ENCODE peak calls at places on chromosomes 3 and 15, in six cellular contexts. H is Calu3, B is left lung, T is GM13976, L is kidney epithelial cell, Y is Panc1. Q is an unnamed sample.
A peak's percentile ranks its signal among the peaks of the same experiment; 100 is the strongest.

GRCh38 chr3:184299488-184300376 is 691 bp downstream of the PSMD2 start:
- DNase-seq in L (no peak), B (no peak), T (no peak), Y (no peak), H (no peak), Q (no peak)

GRCh38 chr3:46883252-46884185 is 6.0 kb downstream of the PTH1R start:
- DNase-seq in L (no peak), H (no peak), Y (no peak), T (peak; percentile 67), B (no peak), Q (no peak)

GRCh38 chr3:194691481-194692281 is 6.0 kb downstream of the FAM43A start:
- DNase-seq in B (no peak), T (peak; percentile 83), Y (no peak), L (no peak), H (no peak), Q (no peak)

GRCh38 chr3:42032693-42033349 is 58.3 kb upstream of the TRAK1 start:
- DNase-seq in H (no peak), T (no peak), L (peak; percentile 85), B (peak; percentile 89), Y (no peak), Q (no peak)

GRCh38 chr15:52008326-52008697 is 10.7 kb upstream of the MAPK6 start:
- DNase-seq in Y (no peak), T (no peak), H (no peak), B (no peak), L (no peak), Q (no peak)

GRCh38 chr15:29970402-29970695 is 112.4 kb upstream of the GOLGA8J start:
- DNase-seq in L (no peak), T (no peak), B (no peak), H (no peak), Y (no peak), Q (no peak)

GRCh38 chr3:149395107-149396089 is 17.9 kb upstream of the TM4SF1 start:
- DNase-seq in B (no peak), L (no peak), T (no peak), Y (no peak), H (peak; percentile 83), Q (no peak)

GRCh38 chr15:23565395-23566069 is at the start of gene MKRN3:
- DNase-seq in T (no peak), B (no peak), Y (peak; percentile 66), H (no peak), L (no peak), Q (no peak)

GRCh38 chr3:139528924-139529323 is 10.6 kb downstream of the RBP1 start:
- DNase-seq in L (no peak), T (no peak), B (no peak), Y (no peak), H (no peak), Q (no peak)

GRCh38 chr3:67804089-67804488 is 149.7 kb upstream of the SUCLG2 start:
- DNase-seq in B (no peak), L (no peak), H (no peak), Y (no peak), T (no peak), Q (no peak)
- TF ChIP-seq CTCF in B (no peak), L (no peak), H (no peak), Y (no peak), T (no peak), Q (no peak)

GRCh38 chr3:106965286-106965685 is 412.0 kb upstream of the CCDC54 start:
- DNase-seq in L (no peak), T (no peak), H (no peak), B (no peak), Y (no peak), Q (no peak)

GRCh38 chr3:106969596-106969995 is 407.6 kb upstream of the CCDC54 start:
- DNase-seq in Y (no peak), B (no peak), H (no peak), L (no peak), T (no peak), Q (no peak)
- TF ChIP-seq CTCF in Y (no peak), B (no peak), H (no peak), L (no peak), T (no peak), Q (no peak)

GRCh38 chr3:113532698-113533533 is 561 bp downstream of the SIDT1 start:
- DNase-seq in Y (no peak), T (peak; percentile 41), B (peak; percentile 33), L (no peak), H (no peak), Q (no peak)
- TF ChIP-seq CTCF in Y (no peak), T (no peak), B (no peak), L (no peak), H (no peak), Q (no peak)

GRCh38 chr3:186251948-186252619 is 110.0 kb downstream of the DGKG start:
- DNase-seq in L (no peak), B (no peak), H (no peak), T (no peak), Y (no peak), Q (no peak)

GRCh38 chr3:186254676-186255665 is 107.1 kb downstream of the DGKG start:
- DNase-seq in L (no peak), T (peak; percentile 73), B (no peak), Y (no peak), H (no peak), Q (no peak)

GRCh38 chr3:186258968-186259367 is 103.1 kb downstream of the DGKG start:
- DNase-seq in T (no peak), Y (no peak), H (no peak), L (no peak), B (no peak), Q (no peak)

GRCh38 chr3:186257866-186258265 is 104.2 kb downstream of the DGKG start:
- DNase-seq in L (no peak), Y (no peak), H (no peak), T (no peak), B (no peak), Q (no peak)

GRCh38 chr3:186255703-186256331 is 106.2 kb downstream of the DGKG start:
- DNase-seq in Y (no peak), H (peak; percentile 57), B (peak; percentile 48), T (peak; percentile 72), L (no peak), Q (no peak)
- TF ChIP-seq CTCF in Y (peak; percentile 44), H (peak; percentile 56), B (no peak), T (peak; percentile 66), L (peak; percentile 42), Q (no peak)

GRCh38 chr3:54433846-54434245 is 311.5 kb downstream of the CACNA2D3 start:
- DNase-seq in T (no peak), L (no peak), Y (no peak), H (peak; percentile 18), B (no peak), Q (no peak)
- TF ChIP-seq CTCF in T (no peak), L (peak; percentile 38), Y (peak; percentile 23), H (no peak), B (no peak), Q (no peak)

DNA sequence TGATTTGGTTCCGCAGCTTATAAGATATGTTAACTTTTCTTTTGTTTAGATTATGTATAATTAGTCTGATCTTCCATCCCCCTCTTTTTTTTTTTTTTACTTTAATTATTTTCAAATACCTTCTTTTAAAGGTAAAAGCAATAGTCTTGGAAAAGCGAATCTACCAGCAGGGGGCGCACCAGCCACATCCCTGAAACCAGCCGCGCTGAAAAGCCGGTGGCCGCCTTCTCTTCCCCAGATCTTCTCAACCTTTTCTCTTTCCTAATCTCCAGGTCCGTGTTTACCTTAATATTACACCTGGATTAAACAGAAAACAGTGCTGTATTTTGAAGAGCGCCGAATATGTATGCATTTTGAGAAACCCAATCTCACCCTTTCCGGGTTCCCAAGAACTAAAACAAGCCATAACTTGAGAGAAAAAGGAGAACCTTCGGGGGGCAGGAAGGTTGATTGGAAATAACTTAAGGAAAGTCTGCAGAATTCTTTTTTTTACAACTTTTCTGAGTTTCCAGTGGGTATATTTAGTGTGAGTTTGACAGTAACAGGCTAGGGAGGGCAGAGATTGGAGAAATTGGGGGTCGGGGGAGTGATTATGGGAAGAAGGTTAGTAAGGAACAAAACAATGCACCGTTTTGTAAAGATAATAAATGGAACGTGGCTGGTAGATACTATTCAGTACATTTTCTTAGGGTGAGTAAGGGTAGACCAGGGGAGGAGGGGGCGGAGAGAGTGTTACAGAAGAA is 2.0 kb upstream of the SOX2 start:
- DNase-seq in H (peak; percentile 92), L (peak; percentile 26), B (peak; percentile 63), T (no peak), Y (no peak), Q (peak; percentile 93)
- TF ChIP-seq CTCF in H (peak; percentile 94), L (peak; percentile 69), B (peak; percentile 70), T (peak; percentile 75), Y (peak; percentile 95), Q (no peak)

GRCh38 chr3:124636101-124636862 is 94.0 kb upstream of the UMPS start:
- DNase-seq in H (no peak), B (no peak), T (no peak), L (no peak), Y (no peak), Q (no peak)
- TF ChIP-seq CTCF in H (no peak), B (no peak), T (no peak), L (no peak), Y (peak; percentile 7), Q (no peak)

Q was measured in omental fat pad.